ENCODE peak calls at places on chromosomes 12 and 14, in seven cellular contexts. One of them, this sample, is unnamed.

GRCh38 chr12:19082365-19082911 is 47.1 kb upstream of the PLEKHA5 start:
- DNase-seq in left colon: no peak
- DNase-seq in iPS-NIHi11: no peak
- DNase-seq in H7: no peak
- DNase-seq in lower lobe of right lung: no peak
- DNase-seq in BE2C: no peak
- DNase-seq in activated naive CD8-positive, alpha-beta T cell treated with anti-CD3 and anti-CD28 coated beads, Interleukin-2, amount 10 ng/mL, durations not matched to agents 7 days and 5 days: no peak
- DNase-seq in this sample: no peak

GRCh38 chr12:72632286-72632685 is 360.1 kb downstream of the TRHDE start:
- DNase-seq in H7: no peak
- DNase-seq in activated naive CD8-positive, alpha-beta T cell treated with anti-CD3 and anti-CD28 coated beads, Interleukin-2, amount 10 ng/mL, durations not matched to agents 7 days and 5 days: no peak
- DNase-seq in left colon: no peak
- DNase-seq in iPS-NIHi11: no peak
- DNase-seq in BE2C: no peak
- DNase-seq in lower lobe of right lung: no peak
- DNase-seq in this sample: no peak

GRCh38 chr12:122161682-122162081 is 12.3 kb downstream of the IL31 start:
- DNase-seq in left colon: no peak
- DNase-seq in activated naive CD8-positive, alpha-beta T cell treated with anti-CD3 and anti-CD28 coated beads, Interleukin-2, amount 10 ng/mL, durations not matched to agents 7 days and 5 days: no peak
- DNase-seq in iPS-NIHi11: no peak
- DNase-seq in BE2C: no peak
- DNase-seq in H7: no peak
- DNase-seq in lower lobe of right lung: no peak
- DNase-seq in this sample: no peak

GRCh38 chr12:45050751-45051489 is at the start of gene DBX2:
- DNase-seq in left colon: no peak
- DNase-seq in H7: peak
- DNase-seq in iPS-NIHi11: peak
- DNase-seq in lower lobe of right lung: peak
- DNase-seq in activated naive CD8-positive, alpha-beta T cell treated with anti-CD3 and anti-CD28 coated beads, Interleukin-2, amount 10 ng/mL, durations not matched to agents 7 days and 5 days: peak
- DNase-seq in BE2C: no peak
- DNase-seq in this sample: peak

GRCh38 chr14:76876076-76876475 is 49.9 kb downstream of the LRRC74A start:
- DNase-seq in iPS-NIHi11: peak
- DNase-seq in lower lobe of right lung: no peak
- DNase-seq in activated naive CD8-positive, alpha-beta T cell treated with anti-CD3 and anti-CD28 coated beads, Interleukin-2, amount 10 ng/mL, durations not matched to agents 7 days and 5 days: peak
- DNase-seq in BE2C: peak
- DNase-seq in left colon: no peak
- DNase-seq in H7: peak
- DNase-seq in this sample: peak

GRCh38 chr14:98959958-98960616 is 311.9 kb downstream of the BCL11B start:
- DNase-seq in BE2C: no peak
- DNase-seq in iPS-NIHi11: no peak
- DNase-seq in activated naive CD8-positive, alpha-beta T cell treated with anti-CD3 and anti-CD28 coated beads, Interleukin-2, amount 10 ng/mL, durations not matched to agents 7 days and 5 days: no peak
- DNase-seq in H7: peak
- DNase-seq in left colon: no peak
- DNase-seq in lower lobe of right lung: no peak
- DNase-seq in this sample: no peak

GRCh38 chr12:15978431-15978950 is 67.4 kb downstream of the DERA start:
- DNase-seq in iPS-NIHi11: peak
- DNase-seq in activated naive CD8-positive, alpha-beta T cell treated with anti-CD3 and anti-CD28 coated beads, Interleukin-2, amount 10 ng/mL, durations not matched to agents 7 days and 5 days: no peak
- DNase-seq in lower lobe of right lung: no peak
- DNase-seq in BE2C: no peak
- DNase-seq in H7: no peak
- DNase-seq in left colon: no peak
- DNase-seq in this sample: peak

GRCh38 chr14:75636100-75636692 is 24.5 kb downstream of the ERG28 start:
- DNase-seq in BE2C: peak
- DNase-seq in left colon: no peak
- DNase-seq in activated naive CD8-positive, alpha-beta T cell treated with anti-CD3 and anti-CD28 coated beads, Interleukin-2, amount 10 ng/mL, durations not matched to agents 7 days and 5 days: no peak
- DNase-seq in H7: no peak
- DNase-seq in iPS-NIHi11: peak
- DNase-seq in lower lobe of right lung: no peak
- DNase-seq in this sample: peak

GRCh38 chr12:18658179-18658578 is 79.6 kb downstream of the PLCZ1 start:
- DNase-seq in left colon: no peak
- DNase-seq in iPS-NIHi11: no peak
- DNase-seq in activated naive CD8-positive, alpha-beta T cell treated with anti-CD3 and anti-CD28 coated beads, Interleukin-2, amount 10 ng/mL, durations not matched to agents 7 days and 5 days: no peak
- DNase-seq in BE2C: no peak
- DNase-seq in H7: no peak
- DNase-seq in lower lobe of right lung: no peak
- DNase-seq in this sample: no peak

GRCh38 chr14:101819251-101819990 is 57.9 kb downstream of the PPP2R5C start:
- DNase-seq in lower lobe of right lung: no peak
- DNase-seq in iPS-NIHi11: no peak
- DNase-seq in activated naive CD8-positive, alpha-beta T cell treated with anti-CD3 and anti-CD28 coated beads, Interleukin-2, amount 10 ng/mL, durations not matched to agents 7 days and 5 days: peak
- DNase-seq in H7: no peak
- DNase-seq in BE2C: no peak
- DNase-seq in left colon: no peak
- DNase-seq in this sample: no peak

GRCh38 chr14:55388160-55388559 is 23.5 kb downstream of the ATG14 start:
- DNase-seq in H7: no peak
- DNase-seq in BE2C: no peak
- DNase-seq in lower lobe of right lung: no peak
- DNase-seq in activated naive CD8-positive, alpha-beta T cell treated with anti-CD3 and anti-CD28 coated beads, Interleukin-2, amount 10 ng/mL, durations not matched to agents 7 days and 5 days: no peak
- DNase-seq in left colon: no peak
- DNase-seq in iPS-NIHi11: no peak
- DNase-seq in this sample: no peak

GRCh38 chr14:21867541-21867940 is 193.9 kb upstream of the OR4E1 start:
- DNase-seq in left colon: no peak
- DNase-seq in iPS-NIHi11: no peak
- DNase-seq in lower lobe of right lung: no peak
- DNase-seq in H7: no peak
- DNase-seq in BE2C: no peak
- DNase-seq in activated naive CD8-positive, alpha-beta T cell treated with anti-CD3 and anti-CD28 coated beads, Interleukin-2, amount 10 ng/mL, durations not matched to agents 7 days and 5 days: no peak
- DNase-seq in this sample: no peak

GRCh38 chr12:96196781-96197180 is 2.6 kb downstream of the ELK3 start:
- DNase-seq in left colon: no peak
- DNase-seq in lower lobe of right lung: no peak
- DNase-seq in iPS-NIHi11: no peak
- DNase-seq in H7: no peak
- DNase-seq in BE2C: no peak
- DNase-seq in activated naive CD8-positive, alpha-beta T cell treated with anti-CD3 and anti-CD28 coated beads, Interleukin-2, amount 10 ng/mL, durations not matched to agents 7 days and 5 days: no peak
- DNase-seq in this sample: no peak

GRCh38 chr14:77307099-77307496 is 13.6 kb downstream of the POMT2 start:
- DNase-seq in activated naive CD8-positive, alpha-beta T cell treated with anti-CD3 and anti-CD28 coated beads, Interleukin-2, amount 10 ng/mL, durations not matched to agents 7 days and 5 days: no peak
- DNase-seq in iPS-NIHi11: no peak
- DNase-seq in H7: no peak
- DNase-seq in BE2C: no peak
- DNase-seq in lower lobe of right lung: no peak
- DNase-seq in left colon: no peak
- DNase-seq in this sample: peak

GRCh38 chr12:99600388-99600787 is 47.2 kb upstream of the GARIN6 start:
- DNase-seq in BE2C: no peak
- DNase-seq in activated naive CD8-positive, alpha-beta T cell treated with anti-CD3 and anti-CD28 coated beads, Interleukin-2, amount 10 ng/mL, durations not matched to agents 7 days and 5 days: no peak
- DNase-seq in iPS-NIHi11: no peak
- DNase-seq in lower lobe of right lung: no peak
- DNase-seq in H7: no peak
- DNase-seq in left colon: no peak
- DNase-seq in this sample: no peak

GRCh38 chr12:53174881-53175491 is 5.5 kb upstream of the ZNF740 start:
- DNase-seq in left colon: no peak
- DNase-seq in lower lobe of right lung: no peak
- DNase-seq in BE2C: no peak
- DNase-seq in activated naive CD8-positive, alpha-beta T cell treated with anti-CD3 and anti-CD28 coated beads, Interleukin-2, amount 10 ng/mL, durations not matched to agents 7 days and 5 days: no peak
- DNase-seq in H7: peak
- DNase-seq in iPS-NIHi11: peak
- DNase-seq in this sample: peak

GRCh38 chr12:116529686-116530085 is 29.5 kb upstream of the MAP1LC3B2 start:
- DNase-seq in activated naive CD8-positive, alpha-beta T cell treated with anti-CD3 and anti-CD28 coated beads, Interleukin-2, amount 10 ng/mL, durations not matched to agents 7 days and 5 days: no peak
- DNase-seq in left colon: no peak
- DNase-seq in iPS-NIHi11: no peak
- DNase-seq in lower lobe of right lung: no peak
- DNase-seq in BE2C: no peak
- DNase-seq in H7: no peak
- DNase-seq in this sample: peak

GRCh38 chr12:50257226-50258166 is 25.8 kb downstream of the LIMA1 start:
- DNase-seq in BE2C: no peak
- DNase-seq in H7: no peak
- DNase-seq in activated naive CD8-positive, alpha-beta T cell treated with anti-CD3 and anti-CD28 coated beads, Interleukin-2, amount 10 ng/mL, durations not matched to agents 7 days and 5 days: no peak
- DNase-seq in lower lobe of right lung: no peak
- DNase-seq in left colon: no peak
- DNase-seq in iPS-NIHi11: no peak
- DNase-seq in this sample: no peak

GRCh38 chr12:111034148-111034910 is 114.0 kb upstream of the MYL2 start:
- DNase-seq in iPS-NIHi11: peak
- DNase-seq in lower lobe of right lung: no peak
- DNase-seq in BE2C: peak
- DNase-seq in H7: peak
- DNase-seq in left colon: no peak
- DNase-seq in activated naive CD8-positive, alpha-beta T cell treated with anti-CD3 and anti-CD28 coated beads, Interleukin-2, amount 10 ng/mL, durations not matched to agents 7 days and 5 days: peak
- DNase-seq in this sample: no peak

GRCh38 chr12:49557187-49557916 is 10.6 kb downstream of the MCRS1 start:
- DNase-seq in left colon: no peak
- DNase-seq in activated naive CD8-positive, alpha-beta T cell treated with anti-CD3 and anti-CD28 coated beads, Interleukin-2, amount 10 ng/mL, durations not matched to agents 7 days and 5 days: no peak
- DNase-seq in iPS-NIHi11: no peak
- DNase-seq in lower lobe of right lung: no peak
- DNase-seq in H7: no peak
- DNase-seq in BE2C: no peak
- DNase-seq in this sample: no peak

This sample was measured in AG20443.